ENCODE peak calls at places on chromosome 1, in six cellular contexts. J, F, L, E, D and S are unnamed samples.

GRCh38 chr1:2650967-2651645 is 18.3 kb upstream of the MMEL1 start:
- DNase-seq in J (no peak), E (no peak), D (no peak), L (no peak), F (no peak), S (no peak)

GRCh38 chr1:184773762-184774320 is 19.2 kb upstream of the EDEM3 start:
- DNase-seq in F (no peak), J (no peak), L (no peak), E (peak), D (no peak), S (no peak)

GRCh38 chr1:182337736-182338571 is 53.6 kb downstream of the GLUL start:
- DNase-seq in D (no peak), J (no peak), L (no peak), E (peak), F (peak), S (no peak)

GRCh38 chr1:227901906-227902640 is 45.7 kb downstream of the WNT9A start:
- DNase-seq in L (peak), D (no peak), F (no peak), E (peak), J (peak), S (no peak)

GRCh38 chr1:117010310-117010969 is 8.9 kb downstream of the CD101 start:
- DNase-seq in D (no peak), F (no peak), E (no peak), L (no peak), J (no peak), S (no peak)

GRCh38 chr1:154474802-154475201 is 27.2 kb upstream of the TDRD10 start:
- DNase-seq in L (peak), F (peak), D (no peak), E (no peak), J (peak), S (peak)

GRCh38 chr1:115302390-115302961 is 35.6 kb downstream of the NGF start:
- DNase-seq in E (no peak), F (no peak), L (no peak), D (no peak), J (no peak), S (no peak)

GRCh38 chr1:75786901-75787455 is 922 bp downstream of the RABGGTB start:
- DNase-seq in E (peak), L (no peak), J (no peak), F (no peak), D (no peak), S (no peak)

GRCh38 chr1:66552829-66553228 is 18.9 kb downstream of the SGIP1 start:
- DNase-seq in J (no peak), E (no peak), F (no peak), D (no peak), L (no peak), S (peak)

GRCh38 chr1:186183970-186184628 is 191.0 kb downstream of the TPR start:
- DNase-seq in L (no peak), F (no peak), J (no peak), D (peak), E (no peak), S (no peak)

DNA sequence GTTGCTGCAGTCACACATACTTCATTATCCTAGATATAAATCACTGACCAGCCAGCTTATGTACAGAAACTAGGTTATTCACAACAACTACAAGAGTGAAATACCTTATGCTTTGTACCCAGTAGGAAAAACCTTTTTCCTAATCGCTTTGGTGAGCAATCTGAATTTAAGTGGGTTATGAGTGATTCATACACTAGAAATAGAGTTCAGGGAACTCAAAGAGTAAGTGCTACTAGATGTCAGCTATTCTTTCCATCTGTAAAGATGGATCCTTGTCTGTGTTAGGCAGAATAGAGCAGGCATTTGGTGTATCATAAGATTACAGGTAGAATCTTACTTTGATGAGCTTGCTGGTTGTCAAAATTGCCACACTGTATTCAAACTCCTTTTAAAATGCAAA is 101.9 kb downstream of the ZNF644 start:
- DNase-seq in L (no peak), D (no peak), F (no peak), J (no peak), E (no peak), S (no peak)
- TF ChIP-seq MYC in L (no peak), D (no peak), F (no peak), J (no peak), E (no peak), S (no peak)

DNA sequence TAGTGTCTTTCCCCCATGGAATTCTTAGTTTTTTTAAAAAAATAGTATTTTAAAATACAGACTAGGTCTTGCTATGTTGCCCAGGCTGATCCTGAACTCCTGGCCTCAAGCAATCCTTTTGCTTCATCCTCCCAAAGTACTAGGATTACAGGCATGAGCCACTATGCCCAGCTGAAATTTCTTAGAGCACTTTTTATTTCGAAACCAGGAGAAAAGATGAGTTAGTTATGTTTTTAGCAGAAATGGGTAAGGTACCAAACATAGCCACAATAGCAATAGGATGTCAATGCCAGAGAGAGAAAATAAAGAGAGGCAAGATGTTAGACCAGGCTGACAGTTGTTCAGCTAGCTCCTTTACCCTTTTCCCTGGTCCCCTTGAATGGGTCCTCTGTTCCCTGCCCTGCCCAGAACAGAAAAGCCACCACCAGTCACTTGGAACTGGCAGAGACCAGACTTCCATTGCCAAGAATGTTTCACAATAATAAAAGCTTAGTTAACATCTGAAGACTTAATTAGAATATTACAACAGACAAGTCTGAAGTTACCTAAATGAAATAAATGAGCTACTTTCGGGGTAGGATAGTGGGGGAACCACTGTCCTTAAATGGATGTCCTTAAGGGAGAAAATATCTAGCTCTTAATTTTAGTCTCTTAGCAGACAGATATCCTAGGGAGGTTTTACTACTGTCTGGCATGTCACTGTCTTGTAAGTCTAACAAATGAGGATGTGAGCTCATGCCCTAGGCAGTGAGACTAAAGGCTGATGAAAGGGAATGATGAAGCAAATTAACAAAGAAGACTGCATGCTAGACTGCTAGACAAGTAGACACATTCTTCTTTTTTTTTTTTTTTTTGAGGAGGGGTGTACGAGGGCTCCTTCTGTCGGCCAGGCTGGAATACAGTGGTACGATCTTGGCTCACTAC is 54.2 kb downstream of the ABL2 start:
- DNase-seq in L (no peak), F (peak), D (no peak), E (no peak), J (peak), S (no peak)
- TF ChIP-seq MYC in L (no peak), F (no peak), D (no peak), E (no peak), J (no peak), S (no peak)

GRCh38 chr1:236536540-236536939 is 12.8 kb downstream of the LGALS8 start:
- DNase-seq in D (no peak), F (no peak), J (no peak), L (no peak), E (no peak), S (no peak)

GRCh38 chr1:236535656-236536293 is 12.0 kb downstream of the LGALS8 start:
- DNase-seq in F (no peak), J (no peak), L (no peak), D (no peak), E (no peak), S (no peak)

GRCh38 chr1:236532850-236533249 is 9.1 kb downstream of the LGALS8 start:
- DNase-seq in E (peak), L (no peak), J (no peak), D (no peak), F (no peak), S (no peak)

GRCh38 chr1:236535190-236535589 is 11.4 kb downstream of the LGALS8 start:
- DNase-seq in J (no peak), F (no peak), L (no peak), E (no peak), D (no peak), S (no peak)

DNA sequence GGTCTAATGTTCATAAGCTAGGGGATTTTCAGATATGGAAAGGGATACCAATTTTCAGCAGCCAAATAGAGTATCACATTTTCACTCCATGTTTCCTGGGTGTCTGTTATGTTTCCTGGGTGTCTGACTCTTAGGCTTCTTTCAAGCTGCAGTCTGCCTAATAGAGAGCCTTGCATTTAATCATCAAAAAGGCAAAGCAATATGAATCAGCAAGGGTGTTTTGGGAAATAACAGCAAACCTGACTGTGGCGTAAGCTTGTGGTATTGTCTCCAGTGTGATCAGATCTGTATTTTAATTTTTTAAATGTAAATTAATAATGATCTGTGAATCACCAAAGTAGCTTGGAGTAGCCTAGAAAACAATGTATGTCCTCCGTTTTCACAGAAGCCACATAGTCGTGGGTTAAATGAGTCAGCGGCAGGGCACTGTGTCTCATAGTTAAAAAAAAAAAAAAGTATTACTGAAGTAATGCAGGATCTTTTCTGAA is 10.4 kb downstream of the LGALS8 start:
- DNase-seq in L (no peak), E (no peak), D (no peak), F (peak), J (no peak), S (peak)
- TF ChIP-seq MYC in L (no peak), E (no peak), D (no peak), F (no peak), J (no peak), S (no peak)

DNA sequence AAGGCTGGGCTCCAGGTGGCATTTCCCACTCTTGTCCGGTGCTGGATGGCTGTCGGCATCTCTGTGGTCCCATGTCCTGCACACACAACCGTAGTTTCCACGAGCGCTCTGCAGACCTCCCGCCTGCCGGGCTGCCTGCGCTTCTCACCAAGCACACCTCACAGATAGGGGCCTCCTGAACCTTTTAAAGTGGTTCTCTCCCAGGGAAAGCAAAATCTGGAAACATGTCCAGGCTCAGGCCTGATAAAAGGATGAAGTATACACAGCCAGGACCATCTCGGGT is 46.2 kb downstream of the CAPN9 start:
- DNase-seq in E (no peak), J (no peak), F (no peak), D (no peak), L (no peak), S (no peak)
- TF ChIP-seq MYC in E (no peak), J (no peak), F (no peak), D (no peak), L (no peak), S (no peak)

GRCh38 chr1:21323091-21323490 is 32.8 kb upstream of the ECE1 start:
- DNase-seq in D (no peak), F (no peak), L (no peak), J (no peak), E (no peak), S (peak)
- TF ChIP-seq MYC in D (no peak), F (no peak), L (no peak), J (no peak), E (no peak), S (no peak)

GRCh38 chr1:94110946-94111740 is 9.8 kb downstream of the ABCA4 start:
- DNase-seq in D (no peak), J (no peak), L (no peak), E (no peak), F (no peak), S (no peak)

GRCh38 chr1:94115900-94116436 is 5.0 kb downstream of the ABCA4 start:
- DNase-seq in J (no peak), E (no peak), D (no peak), L (no peak), F (no peak), S (no peak)

GRCh38 chr1:94115254-94115899 is 5.6 kb downstream of the ABCA4 start:
- DNase-seq in E (no peak), L (peak), F (no peak), J (no peak), D (no peak), S (no peak)

GRCh38 chr1:94111879-94112278 is 9.1 kb downstream of the ABCA4 start:
- DNase-seq in D (peak), F (no peak), L (no peak), E (no peak), J (no peak), S (no peak)

GRCh38 chr1:94113592-94114322 is 7.2 kb downstream of the ABCA4 start:
- DNase-seq in J (no peak), F (no peak), D (no peak), L (no peak), E (no peak), S (peak)
- TF ChIP-seq MYC in J (no peak), F (no peak), D (no peak), L (no peak), E (no peak), S (no peak)

GRCh38 chr1:109239580-109240068 is 9.7 kb upstream of the CELSR2 start:
- DNase-seq in D (no peak), J (peak), F (peak), L (peak), E (peak), S (peak)
- TF ChIP-seq MYC in D (no peak), J (no peak), F (no peak), L (no peak), E (no peak), S (no peak)

GRCh38 chr1:246213502-246213901 is 293.6 kb downstream of the SMYD3 start:
- DNase-seq in L (no peak), D (no peak), E (peak), F (no peak), J (no peak), S (no peak)

GRCh38 chr1:246213947-246214346 is 293.1 kb downstream of the SMYD3 start:
- DNase-seq in L (no peak), E (peak), D (no peak), J (no peak), F (no peak), S (no peak)

GRCh38 chr1:246213036-246213435 is 294.0 kb downstream of the SMYD3 start:
- DNase-seq in J (no peak), F (no peak), L (no peak), E (peak), D (no peak), S (no peak)

GRCh38 chr1:246215505-246215893 is 291.6 kb downstream of the SMYD3 start:
- DNase-seq in F (peak), D (no peak), L (no peak), E (peak), J (no peak), S (no peak)

DNA sequence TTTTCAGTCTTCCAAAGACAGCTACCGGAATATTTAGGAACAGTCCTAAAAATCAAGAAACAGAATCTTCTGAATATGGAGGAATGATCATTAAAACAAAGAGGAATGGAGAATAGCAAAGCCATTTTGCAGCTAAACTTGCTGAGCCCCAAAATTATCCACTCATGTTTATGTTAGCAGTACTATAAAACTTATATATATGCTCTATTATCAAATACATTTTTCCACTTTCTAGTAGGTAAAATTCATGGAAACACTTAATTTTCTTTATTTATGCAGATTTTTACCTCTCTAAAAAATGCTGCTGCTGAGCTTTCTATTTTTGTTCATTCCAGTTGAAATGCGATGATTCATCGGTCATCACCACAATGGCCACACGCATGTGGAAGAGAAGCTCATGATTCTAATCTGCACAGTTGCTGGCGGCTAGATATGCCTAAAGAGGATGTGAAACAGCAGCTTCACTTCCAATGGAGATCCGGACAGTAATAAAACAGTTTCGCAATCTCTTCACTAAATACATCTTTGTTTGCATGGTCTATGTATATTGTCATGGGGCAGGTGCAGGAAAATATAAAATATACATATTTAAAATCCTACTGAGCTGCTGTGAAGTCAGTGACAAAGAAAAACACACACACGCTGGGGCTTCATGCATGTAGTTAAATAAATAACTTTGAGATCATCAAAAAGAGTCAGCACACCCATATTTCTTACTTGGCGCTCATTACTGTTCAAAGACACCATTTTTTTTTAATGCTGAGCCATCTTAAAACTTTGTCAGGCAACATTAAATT is 292.2 kb downstream of the SMYD3 start:
- DNase-seq in J (no peak), F (peak), D (peak), L (no peak), E (peak), S (peak)
- TF ChIP-seq MYC in J (no peak), F (peak), D (no peak), L (no peak), E (peak), S (no peak)

GRCh38 chr1:83508485-83509151 is 490.3 kb downstream of the TTLL7 start:
- DNase-seq in J (no peak), D (peak), F (no peak), E (no peak), L (no peak), S (no peak)
- TF ChIP-seq MYC in J (no peak), D (no peak), F (no peak), E (no peak), L (no peak), S (no peak)